ENCODE peak calls at places on chromosomes 2 and 18, in seven cellular contexts. R, Y, H, Q, D, S and F are unnamed samples.

GRCh38 chr2:226052772-226053416 is 653.4 kb downstream of the NYAP2 start:
- DNase-seq in H (no peak), S (no peak), Y (no peak), D (no peak), Q (no peak), R (no peak), F (no peak)

GRCh38 chr18:12861637-12862036 is 22.4 kb downstream of the PTPN2 start:
- DNase-seq in Y (no peak), R (no peak), H (no peak), D (no peak), Q (no peak), S (no peak), F (no peak)

GRCh38 chr18:72993245-72993644 is 125.5 kb upstream of the NETO1 start:
- DNase-seq in D (no peak), Y (no peak), H (no peak), S (no peak), Q (no peak), R (no peak), F (no peak)

GRCh38 chr2:80068068-80068467 is 236.5 kb downstream of the LRRTM1 start:
- DNase-seq in H (no peak), Y (no peak), D (no peak), S (no peak), R (no peak), Q (no peak), F (no peak)

GRCh38 chr2:6309415-6310185 is 556.1 kb downstream of the CMPK2 start:
- DNase-seq in H (no peak), R (no peak), Q (no peak), S (no peak), D (peak), Y (no peak), F (no peak)

GRCh38 chr18:37535968-37536367 is 29.6 kb downstream of the CELF4 start:
- DNase-seq in D (no peak), H (no peak), Q (no peak), S (no peak), Y (no peak), R (no peak), F (no peak)

GRCh38 chr2:169765523-169765922 is 31.9 kb downstream of the KLHL23 start:
- DNase-seq in D (no peak), S (no peak), Y (no peak), Q (no peak), R (no peak), H (peak), F (no peak)

GRCh38 chr18:42113529-42114191 is 158.6 kb downstream of the PIK3C3 start:
- DNase-seq in R (peak), Q (no peak), Y (no peak), S (no peak), D (no peak), H (peak), F (peak)

GRCh38 chr2:241286348-241287090 is 29.0 kb downstream of the HDLBP start:
- DNase-seq in Q (no peak), S (no peak), D (no peak), H (no peak), Y (no peak), R (no peak), F (no peak)

GRCh38 chr18:76274470-76275289 is 220.4 kb downstream of the ZNF516 start:
- DNase-seq in D (no peak), Y (peak), R (peak), S (peak), H (peak), Q (no peak), F (no peak)

GRCh38 chr2:218448934-218449333 is 30.0 kb downstream of the VIL1 start:
- DNase-seq in H (peak), Y (no peak), D (no peak), R (peak), Q (peak), S (no peak), F (no peak)

GRCh38 chr18:79546781-79547272 is 132.8 kb upstream of the CTDP1 start:
- DNase-seq in S (no peak), R (no peak), H (no peak), Q (no peak), Y (no peak), D (no peak), F (no peak)

GRCh38 chr2:40095003-40095402 is 315.9 kb upstream of the THUMPD2 start:
- DNase-seq in R (no peak), H (no peak), S (no peak), D (no peak), Y (no peak), Q (peak), F (peak)

GRCh38 chr2:112151701-112152440 is 13.7 kb downstream of the FBLN7 start:
- DNase-seq in H (no peak), S (no peak), D (no peak), R (no peak), Y (no peak), Q (no peak), F (no peak)

GRCh38 chr18:47595816-47596501 is 334.5 kb downstream of the SMAD2 start:
- DNase-seq in Y (peak), R (peak), D (peak), S (peak), H (peak), Q (peak), F (no peak)

GRCh38 chr18:78390348-78390929 is 589.2 kb upstream of the SALL3 start:
- DNase-seq in Y (no peak), H (no peak), D (no peak), S (no peak), Q (no peak), R (no peak), F (no peak)

GRCh38 chr2:115161531-115162453 is 719.4 kb downstream of the DPP10 start:
- DNase-seq in S (peak), D (no peak), R (no peak), Q (no peak), H (no peak), Y (no peak), F (no peak)

GRCh38 chr2:114661926-114662670 is 219.7 kb downstream of the DPP10 start:
- DNase-seq in H (no peak), Q (no peak), R (no peak), Y (no peak), D (no peak), S (peak), F (no peak)

GRCh38 chr2:3073721-3074120 is 303.9 kb downstream of the EIPR1 start:
- DNase-seq in Q (no peak), S (peak), H (no peak), Y (no peak), R (no peak), D (no peak), F (no peak)

GRCh38 chr2:11716689-11717321 is 29.6 kb upstream of the LPIN1 start:
- DNase-seq in S (no peak), D (no peak), H (peak), R (no peak), Y (no peak), Q (no peak), F (no peak)

GRCh38 chr2:26852405-26853348 is 4.7 kb downstream of the DPYSL5 start:
- DNase-seq in H (no peak), R (no peak), Q (no peak), S (no peak), D (no peak), Y (no peak), F (no peak)

GRCh38 chr2:119265693-119266066 is 42.0 kb downstream of the STEAP3 start:
- DNase-seq in Q (no peak), H (no peak), S (no peak), Y (no peak), D (no peak), R (no peak), F (no peak)

GRCh38 chr2:8135051-8135675 is 546.7 kb upstream of the ID2 start:
- DNase-seq in Q (no peak), R (no peak), H (no peak), S (no peak), D (no peak), Y (no peak), F (no peak)

GRCh38 chr2:108199726-108200125 is 40.0 kb upstream of the SULT1C3 start:
- DNase-seq in D (no peak), R (no peak), Q (no peak), Y (no peak), S (no peak), H (peak), F (no peak)

GRCh38 chr2:223837290-223838061 is at the start of gene AP1S3:
- DNase-seq in S (peak), D (no peak), Q (peak), Y (peak), H (peak), R (peak), F (no peak)

GRCh38 chr18:13245481-13246000 is 27.0 kb downstream of the LDLRAD4 start:
- DNase-seq in Q (no peak), S (no peak), R (no peak), D (no peak), Y (no peak), H (no peak), F (no peak)

GRCh38 chr2:128276878-128277675 is 41.6 kb downstream of the HS6ST1 start:
- DNase-seq in R (no peak), Y (no peak), Q (no peak), H (no peak), S (no peak), D (no peak), F (no peak)

GRCh38 chr18:12608292-12608691 is 49.6 kb downstream of the SPIRE1 start:
- DNase-seq in R (no peak), S (no peak), H (peak), D (no peak), Q (peak), Y (no peak), F (no peak)

GRCh38 chr2:226215902-226216503 is 583.6 kb downstream of the IRS1 start:
- DNase-seq in H (peak), Y (peak), D (no peak), Q (peak), R (peak), S (peak), F (peak)

GRCh38 chr2:29322011-29322410 is 206.8 kb downstream of the CLIP4 start:
- DNase-seq in R (no peak), D (no peak), Y (no peak), S (no peak), Q (no peak), H (no peak), F (peak)

GRCh38 chr2:120246546-120247300 is 5.9 kb upstream of the RALB start:
- DNase-seq in Y (no peak), S (no peak), D (no peak), Q (no peak), R (no peak), H (no peak), F (no peak)

GRCh38 chr18:56402872-56403516 is 235.4 kb downstream of the TXNL1 start:
- DNase-seq in H (no peak), S (no peak), R (no peak), Y (no peak), Q (peak), D (no peak), F (peak)

GRCh38 chr18:32771169-32771751 is 1.6 kb downstream of the KLHL14 start:
- DNase-seq in D (no peak), H (peak), S (peak), R (no peak), Y (no peak), Q (no peak), F (no peak)

GRCh38 chr18:32768646-32769206 is 4.1 kb downstream of the KLHL14 start:
- DNase-seq in Q (no peak), S (no peak), Y (no peak), R (no peak), H (no peak), D (no peak), F (no peak)

GRCh38 chr18:32770651-32771168 is 2.1 kb downstream of the KLHL14 start:
- DNase-seq in Y (no peak), Q (no peak), S (peak), H (no peak), D (no peak), R (no peak), F (no peak)

GRCh38 chr18:32769242-32770180 is 3.3 kb downstream of the KLHL14 start:
- DNase-seq in Q (no peak), H (peak), S (peak), D (no peak), R (no peak), Y (no peak), F (no peak)

DNA sequence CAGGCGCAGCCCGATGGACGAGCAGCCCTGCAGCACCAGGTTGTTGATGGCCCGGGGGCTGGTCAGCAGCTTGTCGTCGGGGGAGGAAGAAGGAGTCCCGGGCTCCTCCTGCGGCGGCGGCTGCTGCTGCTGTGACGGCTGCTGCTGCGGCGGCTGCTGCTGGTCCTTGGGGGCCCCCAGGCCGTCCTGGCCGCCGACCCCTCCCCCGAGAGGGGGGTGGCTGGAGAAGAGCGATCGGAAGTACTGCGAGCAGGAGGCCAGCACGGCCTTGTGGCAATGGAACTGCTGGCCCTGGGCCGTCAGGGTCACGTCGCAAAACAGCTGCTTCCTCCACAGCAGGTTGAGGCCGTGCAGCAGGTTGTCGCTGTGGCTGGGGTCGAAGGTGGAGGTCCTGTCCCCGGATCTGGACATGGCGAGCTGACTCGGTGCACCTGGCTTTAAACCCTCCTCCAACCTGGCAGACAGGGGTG is 2.6 kb downstream of the KLHL14 start:
- DNase-seq in D (no peak), S (no peak), H (peak), Y (no peak), Q (no peak), R (no peak), F (no peak)
- TF ChIP-seq EZH2 in D (no peak), S (peak), H (no peak), Y (no peak), Q (peak), R (no peak), F (no peak)

GRCh38 chr2:185825557-185825956 is 87.0 kb downstream of the FSIP2 start:
- DNase-seq in H (no peak), D (no peak), R (no peak), Y (no peak), Q (no peak), S (no peak), F (no peak)
- H3K4me3 ChIP-seq in H (no peak), D (no peak), R (no peak), Y (no peak), Q (no peak), S (no peak), F (no peak)

DNA sequence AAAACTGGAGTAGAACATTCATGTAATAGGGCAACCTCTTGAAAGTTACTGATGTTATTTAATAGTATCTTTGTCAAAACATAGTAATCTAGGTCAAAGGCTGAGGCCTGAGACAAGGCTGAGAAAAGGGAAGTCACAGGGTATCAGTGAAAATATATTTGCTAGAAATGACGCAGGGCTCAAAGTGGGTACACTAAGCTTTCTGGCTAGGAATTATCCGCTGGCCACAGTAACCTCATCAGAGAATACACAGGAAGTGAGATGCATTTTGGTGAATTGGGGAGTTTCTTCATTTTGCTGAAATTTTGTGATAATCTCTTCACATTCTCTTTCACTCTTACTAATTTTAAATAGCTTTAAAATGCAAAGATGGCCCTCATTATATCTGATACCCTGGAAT is 206.8 kb downstream of the OTX1 start:
- DNase-seq in R (no peak), H (no peak), S (no peak), D (peak), Y (no peak), Q (no peak), F (no peak)
- TF ChIP-seq POLR2AphosphoS5 in R (no peak), H (no peak), S (no peak), D (no peak), Y (no peak), Q (no peak), F (no peak)

DNA sequence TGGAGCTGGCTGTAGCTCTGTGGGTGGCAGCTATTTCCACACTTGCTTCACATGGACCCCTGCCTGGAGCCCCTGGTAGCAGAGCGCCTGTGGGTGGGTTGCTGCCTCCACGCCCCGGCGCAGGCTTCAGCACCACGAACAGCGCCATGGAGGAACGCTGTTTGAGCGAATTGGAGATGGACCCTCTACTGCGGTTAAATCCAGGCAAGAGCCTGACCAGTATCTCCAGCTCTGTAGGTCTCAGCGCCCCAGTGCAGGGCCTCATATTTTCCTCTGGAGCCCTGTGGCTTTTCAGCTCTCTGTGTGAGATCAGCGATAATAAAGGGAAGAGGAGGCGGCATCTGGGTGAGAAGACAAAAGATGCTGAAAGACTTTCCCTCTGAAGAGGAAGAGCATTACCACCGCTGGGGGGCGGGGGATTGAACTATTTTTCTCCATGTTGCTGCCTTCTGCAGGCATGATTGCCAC is 12.0 kb downstream of the ONECUT2 start:
- DNase-seq in Q (peak), R (peak), S (peak), H (no peak), D (no peak), Y (no peak), F (no peak)
- TF ChIP-seq EZH2 in Q (no peak), R (no peak), S (no peak), H (no peak), D (no peak), Y (no peak), F (no peak)

DNA sequence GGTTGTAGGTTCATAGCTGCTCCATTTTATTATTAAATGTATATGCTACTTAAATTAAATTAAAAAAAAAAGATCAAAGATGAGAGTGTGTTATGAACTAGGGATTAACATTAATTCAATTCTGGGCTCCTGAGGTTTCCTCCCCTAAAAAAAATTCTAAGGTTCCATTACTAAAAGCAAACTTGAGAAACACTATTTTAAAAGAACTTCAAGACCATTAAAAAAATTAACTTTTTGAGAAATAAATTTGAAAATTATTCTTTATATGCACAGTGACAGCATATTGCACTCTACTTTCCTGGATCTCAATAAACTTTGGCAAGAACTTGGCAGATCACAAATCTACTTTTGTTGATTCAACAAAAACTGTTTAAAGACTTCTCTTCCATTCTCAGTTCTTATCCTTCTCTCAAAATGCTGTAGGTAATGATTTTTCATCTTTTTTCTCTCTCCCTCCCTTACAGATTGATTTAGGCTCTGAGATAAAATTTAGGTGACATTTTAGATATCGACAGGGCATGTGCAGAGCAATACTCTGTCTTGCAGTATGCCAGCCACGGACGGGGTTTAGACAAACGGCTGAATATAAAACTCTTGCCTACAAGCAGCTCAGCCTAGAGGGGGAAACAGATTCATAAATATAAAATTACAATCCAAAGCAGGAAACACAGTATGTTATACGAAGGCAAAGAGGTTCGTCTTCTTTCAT is 581 bp upstream of the MARS2 start:
- DNase-seq in Y (no peak), H (no peak), R (no peak), D (peak), S (no peak), Q (no peak), F (peak)
- H3K4me3 ChIP-seq in Y (peak), H (peak), R (peak), D (peak), S (peak), Q (peak), F (peak)